ENCODE peak calls at places on chromosome 22, in nine cellular contexts. T, Z, O, Q, B, W, X, G and E are unnamed samples.

GRCh38 chr22:43555561-43556515 is 144.0 kb downstream of the MPPED1 start:
- DNase-seq in G (peak), Z (no peak), X (no peak), W (no peak), Q (no peak), B (no peak), T (no peak), O (no peak), E (no peak)

GRCh38 chr22:44166448-44166847 is 14.3 kb upstream of the PARVG start:
- DNase-seq in X (no peak), B (no peak), Z (no peak), T (no peak), Q (no peak), G (no peak), W (no peak), O (no peak), E (no peak)

GRCh38 chr22:44256860-44257560 is 55.7 kb downstream of the SHISAL1 start:
- DNase-seq in X (no peak), B (no peak), W (no peak), Z (no peak), T (no peak), G (peak), O (no peak), Q (no peak), E (no peak)

GRCh38 chr22:19846620-19847344 is 7.9 kb downstream of the GNB1L start:
- DNase-seq in Q (no peak), X (no peak), O (no peak), Z (no peak), B (no peak), G (no peak), W (no peak), T (no peak), E (no peak)

GRCh38 chr22:27138471-27138870 is 481.1 kb downstream of the MIAT start:
- DNase-seq in W (no peak), O (no peak), G (no peak), B (no peak), Z (no peak), X (no peak), T (no peak), Q (no peak), E (no peak)

GRCh38 chr22:24413271-24413670 is 14.1 kb upstream of the ADORA2A start:
- DNase-seq in Z (no peak), X (no peak), Q (no peak), O (no peak), G (no peak), B (no peak), W (no peak), T (no peak), E (no peak)

GRCh38 chr22:22364207-22364606 is 119.6 kb downstream of the VPREB1 start:
- DNase-seq in Q (no peak), G (no peak), Z (no peak), W (no peak), T (no peak), B (no peak), X (no peak), O (no peak), E (no peak)

GRCh38 chr22:41286639-41287091 is 678 bp upstream of the RANGAP1 start:
- DNase-seq in Z (no peak), G (no peak), Q (peak), X (no peak), T (no peak), W (peak), O (no peak), B (peak), E (peak)

GRCh38 chr22:40638261-40638660 is 1.7 kb upstream of the MRTFA start:
- DNase-seq in G (no peak), X (no peak), T (no peak), Z (no peak), W (no peak), O (no peak), Q (no peak), B (no peak), E (no peak)

GRCh38 chr22:37739000-37739399 is 42.2 kb downstream of the TRIOBP start:
- DNase-seq in Z (peak), X (no peak), Q (no peak), W (no peak), B (peak), G (no peak), O (no peak), T (peak), E (no peak)

GRCh38 chr22:34000879-34001526 is 80.7 kb upstream of the LARGE1 start:
- DNase-seq in W (no peak), Z (no peak), G (no peak), O (no peak), Q (no peak), X (no peak), B (no peak), T (no peak), E (no peak)